ENCODE peak calls at places on chromosome 10, in five cellular contexts. One of them, this sample, is unnamed. For H3K36me3, the result is how much of the 10 kb centered on the place peaks cover.

GRCh38 chr10:118668228-118668952 is 72.9 kb upstream of the PRLHR start:
- DNase-seq in Caco-2: no peak
- DNase-seq in CD8-positive, alpha-beta T cell: no peak
- DNase-seq in BE2C: no peak
- DNase-seq in cardiac muscle cell: no peak
- DNase-seq in this sample: no peak

GRCh38 chr10:22649390-22649841 is 65.0 kb downstream of the PIP4K2A start:
- DNase-seq in Caco-2: no peak
- DNase-seq in CD8-positive, alpha-beta T cell: no peak
- DNase-seq in BE2C: no peak
- DNase-seq in cardiac muscle cell: no peak
- DNase-seq in this sample: no peak

GRCh38 chr10:34290412-34291082 is 524.5 kb downstream of the PARD3 start:
- DNase-seq in Caco-2: no peak
- DNase-seq in CD8-positive, alpha-beta T cell: no peak
- DNase-seq in BE2C: no peak
- DNase-seq in cardiac muscle cell: no peak
- DNase-seq in this sample: peak

GRCh38 chr10:74991435-74991834 is 120.0 kb upstream of the SAMD8 start:
- DNase-seq in Caco-2: peak
- DNase-seq in CD8-positive, alpha-beta T cell: no peak
- DNase-seq in BE2C: no peak
- DNase-seq in cardiac muscle cell: peak
- DNase-seq in this sample: peak

GRCh38 chr10:123301077-123301875 is 147.1 kb downstream of the BUB3 start:
- DNase-seq in Caco-2: no peak
- DNase-seq in CD8-positive, alpha-beta T cell: no peak
- DNase-seq in BE2C: peak
- DNase-seq in cardiac muscle cell: no peak
- DNase-seq in this sample: peak

GRCh38 chr10:4834896-4835405 is 8.9 kb downstream of the AKR1E2 start:
- DNase-seq in Caco-2: no peak
- DNase-seq in CD8-positive, alpha-beta T cell: no peak
- DNase-seq in BE2C: no peak
- DNase-seq in cardiac muscle cell: no peak
- DNase-seq in this sample: peak

GRCh38 chr10:101351017-101351416 is 2.9 kb upstream of the BTRC start:
- DNase-seq in Caco-2: no peak
- DNase-seq in CD8-positive, alpha-beta T cell: no peak
- DNase-seq in BE2C: no peak
- DNase-seq in cardiac muscle cell: no peak
- DNase-seq in this sample: peak

GRCh38 chr10:31623466-31623865 is 304.4 kb downstream of the ZEB1 start:
- DNase-seq in Caco-2: no peak
- DNase-seq in CD8-positive, alpha-beta T cell: no peak
- DNase-seq in BE2C: no peak
- DNase-seq in cardiac muscle cell: no peak
- DNase-seq in this sample: no peak

GRCh38 chr10:34486008-34486407 is 329.1 kb downstream of the PARD3 start:
- DNase-seq in Caco-2: no peak
- DNase-seq in CD8-positive, alpha-beta T cell: no peak
- DNase-seq in BE2C: no peak
- DNase-seq in cardiac muscle cell: no peak
- DNase-seq in this sample: no peak

GRCh38 chr10:119348106-119348505 is 140.7 kb downstream of the GRK5 start:
- DNase-seq in Caco-2: no peak
- DNase-seq in CD8-positive, alpha-beta T cell: no peak
- DNase-seq in BE2C: no peak
- DNase-seq in cardiac muscle cell: no peak
- DNase-seq in this sample: no peak

GRCh38 chr10:106795619-106796018 is 368.9 kb downstream of the SORCS1 start:
- DNase-seq in Caco-2: peak
- DNase-seq in CD8-positive, alpha-beta T cell: peak
- DNase-seq in BE2C: peak
- DNase-seq in cardiac muscle cell: peak
- DNase-seq in this sample: no peak

GRCh38 chr10:61894150-61894549 is 7.3 kb upstream of the ARID5B start:
- DNase-seq in Caco-2: no peak
- DNase-seq in CD8-positive, alpha-beta T cell: no peak
- DNase-seq in BE2C: no peak
- DNase-seq in cardiac muscle cell: no peak
- DNase-seq in this sample: no peak

GRCh38 chr10:21421016-21421415 is 104.5 kb downstream of the SKIDA1 start:
- DNase-seq in Caco-2: no peak
- DNase-seq in CD8-positive, alpha-beta T cell: no peak
- DNase-seq in BE2C: no peak
- DNase-seq in cardiac muscle cell: no peak
- DNase-seq in this sample: peak

GRCh38 chr10:23917251-23917908 is 291.6 kb upstream of the KIAA1217 start:
- DNase-seq in Caco-2: no peak
- DNase-seq in CD8-positive, alpha-beta T cell: no peak
- DNase-seq in BE2C: no peak
- DNase-seq in cardiac muscle cell: peak
- DNase-seq in this sample: no peak

GRCh38 chr10:103780242-103781149 is 74.9 kb downstream of the SH3PXD2A start:
- DNase-seq in Caco-2: no peak
- DNase-seq in CD8-positive, alpha-beta T cell: no peak
- DNase-seq in BE2C: no peak
- DNase-seq in cardiac muscle cell: no peak
- DNase-seq in this sample: peak

GRCh38 chr10:59362991-59363390 is 642 bp upstream of the FAM13C start:
- DNase-seq in Caco-2: peak
- DNase-seq in CD8-positive, alpha-beta T cell: no peak
- DNase-seq in BE2C: peak
- DNase-seq in cardiac muscle cell: peak
- DNase-seq in this sample: peak

GRCh38 chr10:110637558-110638053 is 6.5 kb upstream of the RBM20 start:
- DNase-seq in Caco-2: no peak
- DNase-seq in CD8-positive, alpha-beta T cell: no peak
- DNase-seq in BE2C: peak
- DNase-seq in cardiac muscle cell: peak
- DNase-seq in this sample: no peak

GRCh38 chr10:61974611-61975010 is 73.1 kb downstream of the ARID5B start:
- DNase-seq in Caco-2: no peak
- DNase-seq in CD8-positive, alpha-beta T cell: no peak
- DNase-seq in BE2C: peak
- DNase-seq in cardiac muscle cell: peak
- DNase-seq in this sample: no peak

GRCh38 chr10:5628798-5629788 is 37.3 kb downstream of the ASB13 start:
- DNase-seq in Caco-2: no peak
- DNase-seq in CD8-positive, alpha-beta T cell: no peak
- DNase-seq in BE2C: no peak
- DNase-seq in cardiac muscle cell: no peak
- DNase-seq in this sample: no peak

GRCh38 chr10:110400173-110400947 is 95.6 kb upstream of the SMNDC1 start:
- DNase-seq in Caco-2: no peak
- DNase-seq in CD8-positive, alpha-beta T cell: no peak
- DNase-seq in BE2C: no peak
- DNase-seq in cardiac muscle cell: no peak
- DNase-seq in this sample: no peak

GRCh38 chr10:75263806-75264205 is 28.0 kb upstream of the COMTD1 start:
- DNase-seq in Caco-2: no peak
- DNase-seq in CD8-positive, alpha-beta T cell: no peak
- DNase-seq in BE2C: no peak
- DNase-seq in cardiac muscle cell: no peak
- DNase-seq in this sample: no peak

GRCh38 chr10:97549587-97550322 is 22.8 kb upstream of the ANKRD2 start:
- DNase-seq in Caco-2: no peak
- DNase-seq in CD8-positive, alpha-beta T cell: no peak
- DNase-seq in BE2C: peak
- DNase-seq in cardiac muscle cell: peak
- DNase-seq in this sample: peak

GRCh38 chr10:49242604-49243003 is 54.4 kb upstream of the TMEM273 start:
- DNase-seq in Caco-2: no peak
- DNase-seq in CD8-positive, alpha-beta T cell: no peak
- DNase-seq in BE2C: no peak
- DNase-seq in cardiac muscle cell: no peak
- DNase-seq in this sample: no peak

GRCh38 chr10:110209926-110210662 is 2.7 kb downstream of the MXI1 start:
- DNase-seq in Caco-2: peak
- DNase-seq in CD8-positive, alpha-beta T cell: no peak
- DNase-seq in BE2C: no peak
- DNase-seq in cardiac muscle cell: peak
- DNase-seq in this sample: no peak

GRCh38 chr10:50394832-50395231 is 143.5 kb upstream of the ASAH2 start:
- DNase-seq in Caco-2: no peak
- DNase-seq in CD8-positive, alpha-beta T cell: no peak
- DNase-seq in BE2C: no peak
- DNase-seq in cardiac muscle cell: no peak
- DNase-seq in this sample: peak

GRCh38 chr10:69269761-69270160 is 8.5 kb upstream of the HK1 start:
- DNase-seq in Caco-2: no peak
- DNase-seq in CD8-positive, alpha-beta T cell: no peak
- DNase-seq in BE2C: no peak
- DNase-seq in cardiac muscle cell: no peak
- DNase-seq in this sample: peak

GRCh38 chr10:45624724-45625123 is 47.8 kb downstream of the ZFAND4 start:
- DNase-seq in Caco-2: no peak
- DNase-seq in CD8-positive, alpha-beta T cell: no peak
- DNase-seq in BE2C: no peak
- DNase-seq in cardiac muscle cell: no peak
- DNase-seq in this sample: no peak

GRCh38 chr10:97179731-97180366 is 5.9 kb downstream of the SLIT1 start:
- DNase-seq in Caco-2: no peak
- DNase-seq in CD8-positive, alpha-beta T cell: no peak
- DNase-seq in BE2C: peak
- DNase-seq in cardiac muscle cell: peak
- DNase-seq in this sample: no peak

GRCh38 chr10:30645340-30645827 is 15.8 kb upstream of the LYZL2 start:
- DNase-seq in Caco-2: peak
- DNase-seq in CD8-positive, alpha-beta T cell: no peak
- DNase-seq in BE2C: peak
- DNase-seq in cardiac muscle cell: peak
- DNase-seq in this sample: no peak

GRCh38 chr10:28678687-28679457 is 1.6 kb downstream of the BAMBI start:
- DNase-seq in Caco-2: peak
- DNase-seq in CD8-positive, alpha-beta T cell: no peak
- DNase-seq in BE2C: peak
- DNase-seq in cardiac muscle cell: peak
- DNase-seq in this sample: no peak

GRCh38 chr10:22103701-22104100 is 100.2 kb upstream of the DNAJC1 start:
- DNase-seq in Caco-2: peak
- DNase-seq in CD8-positive, alpha-beta T cell: no peak
- DNase-seq in BE2C: no peak
- DNase-seq in cardiac muscle cell: no peak
- DNase-seq in this sample: peak

GRCh38 chr10:84172435-84173356 is 905 bp upstream of the GPR15LG start:
- DNase-seq in Caco-2: no peak
- DNase-seq in CD8-positive, alpha-beta T cell: no peak
- DNase-seq in BE2C: no peak
- DNase-seq in cardiac muscle cell: no peak
- DNase-seq in this sample: no peak

GRCh38 chr10:71838264-71839211 is 12.5 kb downstream of the PSAP start:
- DNase-seq in Caco-2: no peak
- DNase-seq in CD8-positive, alpha-beta T cell: no peak
- DNase-seq in BE2C: no peak
- DNase-seq in cardiac muscle cell: no peak
- DNase-seq in this sample: peak

GRCh38 chr10:89163265-89163995 is 43.7 kb downstream of the CH25H start:
- DNase-seq in Caco-2: no peak
- DNase-seq in CD8-positive, alpha-beta T cell: peak
- DNase-seq in BE2C: no peak
- DNase-seq in cardiac muscle cell: no peak
- DNase-seq in this sample: peak

DNA sequence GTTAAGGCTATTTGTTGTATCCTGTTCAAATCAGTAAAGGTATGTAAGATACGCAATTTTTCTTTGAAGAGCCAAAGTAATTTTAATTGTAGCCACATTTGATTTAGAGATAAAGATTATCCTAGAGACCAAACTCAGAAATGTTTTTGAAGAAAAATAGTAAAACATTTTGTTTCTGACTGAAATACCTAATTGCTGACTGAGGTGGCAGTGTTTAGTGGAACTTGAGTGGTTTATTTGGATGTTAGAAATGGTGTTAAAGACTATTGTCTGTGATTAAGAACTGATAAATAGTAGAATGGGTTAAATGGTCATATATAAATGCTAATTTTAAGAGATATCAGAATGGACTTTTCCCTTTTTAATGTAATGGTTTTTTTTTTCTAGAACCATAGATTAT is 15.3 kb downstream of the EDRF1 start:
- DNase-seq in Caco-2: no peak
- DNase-seq in CD8-positive, alpha-beta T cell: no peak
- DNase-seq in BE2C: no peak
- DNase-seq in cardiac muscle cell: no peak
- DNase-seq in this sample: no peak
- H3K36me3 ChIP-seq in Caco-2: under half
- H3K36me3 ChIP-seq in CD8-positive, alpha-beta T cell: half or more
- H3K36me3 ChIP-seq in BE2C: half or more
- H3K36me3 ChIP-seq in cardiac muscle cell: half or more
- H3K36me3 ChIP-seq in this sample: under half

GRCh38 chr10:91745086-91745831 is 53.0 kb upstream of the TNKS2 start:
- DNase-seq in Caco-2: peak
- DNase-seq in CD8-positive, alpha-beta T cell: no peak
- DNase-seq in BE2C: no peak
- DNase-seq in cardiac muscle cell: peak
- DNase-seq in this sample: peak
- TF ChIP-seq CTCF in Caco-2: peak
- TF ChIP-seq CTCF in CD8-positive, alpha-beta T cell: no peak
- TF ChIP-seq CTCF in BE2C: peak
- TF ChIP-seq CTCF in cardiac muscle cell: peak
- TF ChIP-seq CTCF in this sample: peak

DNA sequence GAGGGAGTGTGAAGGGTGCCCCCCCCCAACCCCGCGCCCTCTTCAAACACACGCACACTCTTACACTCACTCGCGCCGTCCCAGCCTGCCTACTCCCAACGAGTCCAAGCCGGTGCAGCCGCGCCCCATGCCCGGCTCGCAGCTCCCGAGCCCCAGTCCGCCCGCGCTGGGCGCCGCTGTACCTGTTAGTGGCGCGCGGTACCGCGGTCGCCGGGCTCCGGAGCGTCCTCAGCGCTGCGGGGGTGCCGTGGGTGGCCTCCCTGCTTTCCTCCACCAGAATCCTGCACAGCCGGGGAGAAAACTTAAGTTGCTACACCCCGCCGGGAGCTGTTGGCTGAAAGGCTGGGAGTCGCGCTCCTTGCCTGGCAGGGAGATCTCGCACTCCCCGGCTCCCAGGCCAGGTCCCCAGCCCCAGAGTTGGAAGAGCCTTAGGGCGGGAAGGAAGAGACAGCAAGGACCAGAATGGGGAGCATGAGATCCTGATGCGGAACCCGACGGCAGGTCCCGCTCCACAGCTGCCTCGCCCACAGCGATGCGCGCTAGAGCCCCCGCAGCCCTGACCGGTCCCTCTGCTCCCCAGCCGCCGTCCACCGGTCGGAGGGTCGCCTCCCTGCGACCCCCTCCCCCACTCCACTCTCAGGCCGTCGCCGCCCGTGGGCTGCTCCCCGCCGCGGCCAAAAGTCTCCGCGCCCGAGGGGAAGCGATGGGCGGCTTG is 861 bp downstream of the ST8SIA6 start:
- DNase-seq in Caco-2: peak
- DNase-seq in CD8-positive, alpha-beta T cell: peak
- DNase-seq in BE2C: no peak
- DNase-seq in cardiac muscle cell: peak
- DNase-seq in this sample: peak
- H3K4me3 ChIP-seq in Caco-2: peak
- H3K4me3 ChIP-seq in CD8-positive, alpha-beta T cell: peak
- H3K4me3 ChIP-seq in BE2C: no peak
- H3K4me3 ChIP-seq in cardiac muscle cell: peak
- H3K4me3 ChIP-seq in this sample: peak

GRCh38 chr10:87058171-87058570 is 36.5 kb downstream of the GLUD1 start:
- DNase-seq in Caco-2: no peak
- DNase-seq in CD8-positive, alpha-beta T cell: no peak
- DNase-seq in BE2C: no peak
- DNase-seq in cardiac muscle cell: no peak
- DNase-seq in this sample: no peak
- H3K36me3 ChIP-seq in Caco-2: under half
- H3K36me3 ChIP-seq in CD8-positive, alpha-beta T cell: under half
- H3K36me3 ChIP-seq in BE2C: under half
- H3K36me3 ChIP-seq in cardiac muscle cell: half or more
- H3K36me3 ChIP-seq in this sample: under half

This sample was measured in bronchial epithelial cell.